ENCODE peak calls at places on chromosome 5, in six cellular contexts. X, Z, P, O, H and R are unnamed samples.

GRCh38 chr5:89878140-89878570 is 531.4 kb downstream of the CETN3 start:
- DNase-seq in O (no peak), X (peak; percentile 54), H (peak; percentile 12), P (no peak), Z (no peak), R (peak; percentile 92)

GRCh38 chr5:39106332-39106731 is 32.1 kb upstream of the RICTOR start:
- DNase-seq in H (peak; percentile 41), P (no peak), O (no peak), Z (no peak), X (peak; percentile 27), R (peak; percentile 21)

GRCh38 chr5:8057764-8058163 is 188.8 kb downstream of the MTRR start:
- DNase-seq in O (no peak), Z (no peak), X (peak; percentile 56), P (no peak), H (no peak), R (no peak)

GRCh38 chr5:142824391-142824790 is 54.2 kb downstream of the ARHGAP26 start:
- DNase-seq in H (no peak), X (no peak), P (no peak), Z (no peak), O (no peak), R (no peak)

GRCh38 chr5:8396756-8397155 is 527.8 kb downstream of the MTRR start:
- DNase-seq in O (no peak), H (no peak), P (no peak), X (peak; percentile 13), Z (no peak), R (no peak)

GRCh38 chr5:148910686-148911361 is 84.4 kb downstream of the ADRB2 start:
- DNase-seq in X (peak; percentile 64), O (no peak), P (no peak), Z (no peak), H (peak; percentile 14), R (peak; percentile 51)

GRCh38 chr5:140554454-140554853 is 2.8 kb downstream of the SRA1 start:
- DNase-seq in Z (no peak), P (no peak), H (no peak), X (peak; percentile 83), O (no peak), R (peak; percentile 79)

GRCh38 chr5:112934366-112934693 is 12.3 kb upstream of the REEP5 start:
- DNase-seq in H (no peak), P (no peak), Z (no peak), O (no peak), X (no peak), R (no peak)

GRCh38 chr5:102760815-102761214 is 5.7 kb downstream of the PAM start:
- DNase-seq in X (peak; percentile 45), Z (no peak), H (no peak), O (no peak), P (no peak), R (peak; percentile 59)

GRCh38 chr5:1772634-1773033 is 27.0 kb downstream of the MRPL36 start:
- DNase-seq in X (peak; percentile 66), P (no peak), Z (no peak), H (no peak), O (no peak), R (peak; percentile 8)

GRCh38 chr5:94469889-94470288 is 148.5 kb downstream of the KIAA0825 start:
- DNase-seq in Z (no peak), H (no peak), P (no peak), X (peak; percentile 82), O (no peak), R (no peak)

GRCh38 chr5:161847896-161848510 is at the start of gene GABRA1:
- DNase-seq in X (no peak), O (peak; percentile 57), P (peak; percentile 29), Z (peak; percentile 62), H (no peak), R (no peak)

GRCh38 chr5:96834016-96834415 is 26.3 kb upstream of the ERAP1 start:
- DNase-seq in O (no peak), X (no peak), P (no peak), Z (no peak), H (no peak), R (no peak)

GRCh38 chr5:132608107-132608506 is 49.9 kb upstream of the IL13 start:
- DNase-seq in H (no peak), Z (no peak), P (no peak), O (no peak), X (no peak), R (no peak)

GRCh38 chr5:44943637-44944036 is 134.9 kb downstream of the MRPS30 start:
- DNase-seq in O (no peak), Z (no peak), H (no peak), P (no peak), X (no peak), R (peak; percentile 43)
- H3K14ac ChIP-seq in O (no peak overlapping the region), Z (no peak overlapping the region), H (no peak overlapping the region), P (no peak overlapping the region), X (no peak overlapping the region), R (no peak overlapping the region)

GRCh38 chr5:33793836-33794549 is 97.8 kb downstream of the ADAMTS12 start:
- DNase-seq in H (no peak), O (no peak), X (no peak), Z (no peak), P (no peak), R (peak; percentile 37)
- H3K14ac ChIP-seq in H (no peak overlapping the region), O (no peak overlapping the region), X (peak overlapping the region; percentile 55), Z (peak overlapping the region; percentile 50), P (no peak overlapping the region), R (no peak overlapping the region)

GRCh38 chr5:129619782-129620181 is 128.1 kb upstream of the MINAR2 start:
- DNase-seq in O (no peak), X (no peak), H (no peak), Z (no peak), P (no peak), R (no peak)
- H3K14ac ChIP-seq in O (no peak overlapping the region), X (no peak overlapping the region), H (no peak overlapping the region), Z (no peak overlapping the region), P (no peak overlapping the region), R (no peak overlapping the region)

DNA sequence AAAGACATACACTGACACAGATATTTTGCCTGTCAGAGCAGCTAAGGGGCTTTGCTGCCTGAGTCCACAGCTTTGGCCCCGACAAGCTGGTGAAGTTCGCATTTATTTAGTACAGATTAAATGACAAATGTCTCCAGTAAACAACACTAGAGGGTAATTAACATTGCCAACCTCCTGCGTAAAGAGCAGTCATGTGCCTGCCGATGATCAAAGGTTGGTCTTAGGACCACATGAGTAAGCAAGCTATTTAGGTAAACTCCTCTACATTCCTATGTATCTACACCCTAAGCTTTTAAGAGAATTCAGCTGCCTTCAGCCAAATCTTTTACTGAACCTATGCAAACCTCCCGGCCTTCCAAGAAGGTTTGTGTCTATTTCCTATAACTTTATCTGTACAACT is 73.0 kb upstream of the PJA2 start:
- DNase-seq in P (no peak), X (no peak), H (no peak), O (no peak), Z (no peak), R (no peak)
- H3K14ac ChIP-seq in P (no peak overlapping the region), X (no peak overlapping the region), H (no peak overlapping the region), O (no peak overlapping the region), Z (no peak overlapping the region), R (no peak overlapping the region)

GRCh38 chr5:81513468-81513867 is 119.5 kb upstream of the ACOT12 start:
- DNase-seq in H (no peak), Z (no peak), X (no peak), O (no peak), P (no peak), R (no peak)
- H3K14ac ChIP-seq in H (no peak overlapping the region), Z (no peak overlapping the region), X (no peak overlapping the region), O (no peak overlapping the region), P (no peak overlapping the region), R (no peak overlapping the region)